ENCODE peak calls at places on chromosomes 6 and 20, in seven cellular contexts. W is omental fat pad, K is smooth muscle cell of the brain vasculature, Z is tibial artery, N is ureter, P is neural crest cell, G is heart right ventricle. H is an unnamed sample.

GRCh38 chr6:92922216-92922806 is 497.0 kb downstream of the EPHA7 start:
- DNase-seq in W (no peak), K (no peak), Z (no peak), N (no peak), P (no peak), G (no peak), H (peak)

GRCh38 chr6:134555672-134556071 is 237.8 kb upstream of the SGK1 start:
- DNase-seq in W (no peak), K (no peak), Z (no peak), N (no peak), P (no peak), G (no peak), H (no peak)

GRCh38 chr6:113363866-113364265 is 493.3 kb upstream of the MARCKS start:
- DNase-seq in W (no peak), K (no peak), Z (no peak), N (no peak), P (no peak), G (no peak), H (no peak)

GRCh38 chr6:140071115-140071514 is 696.7 kb upstream of the CITED2 start:
- DNase-seq in W (no peak), K (no peak), Z (no peak), N (no peak), P (no peak), G (no peak), H (peak)

GRCh38 chr6:32972353-32973143 is 4.2 kb downstream of the BRD2 start:
- DNase-seq in W (no peak), K (no peak), Z (no peak), N (no peak), P (no peak), G (no peak), H (no peak)

GRCh38 chr6:139534472-139535115 is 160.1 kb upstream of the CITED2 start:
- DNase-seq in W (no peak), K (no peak), Z (no peak), N (no peak), P (no peak), G (no peak), H (no peak)

GRCh38 chr6:90369024-90369519 is 72.4 kb upstream of the BACH2 start:
- DNase-seq in W (no peak), K (peak), Z (peak), N (peak), P (no peak), G (peak), H (peak)

GRCh38 chr20:34108616-34109174 is 3.3 kb downstream of the EIF2S2 start:
- DNase-seq in W (no peak), K (no peak), Z (no peak), N (no peak), P (no peak), G (no peak), H (no peak)

GRCh38 chr6:40356242-40356910 is 230.8 kb downstream of the LRFN2 start:
- DNase-seq in W (no peak), K (no peak), Z (no peak), N (peak), P (no peak), G (no peak), H (no peak)

GRCh38 chr6:35203680-35204079 is 10.1 kb upstream of the SCUBE3 start:
- DNase-seq in W (no peak), K (no peak), Z (no peak), N (no peak), P (no peak), G (no peak), H (no peak)

GRCh38 chr6:52575490-52575868 is 1.4 kb downstream of the TRAM2 start:
- DNase-seq in W (no peak), K (no peak), Z (no peak), N (no peak), P (no peak), G (no peak), H (no peak)